ENCODE peak calls at places on chromosomes 2 and 18, in seven cellular contexts. Y is trophoblast cell, G is neuronal stem cell, U is H9, L is mesendoderm, C is mesenchymal stem cell, K is H1. M is an unnamed sample.

GRCh38 chr2:17232751-17233150 is 285.5 kb downstream of the RAD51AP2 start:
- DNase-seq in Y (no peak), G (no peak), U (no peak), L (no peak), C (peak), K (no peak), M (no peak)

GRCh38 chr2:37459095-37459981 is 114.9 kb downstream of the QPCT start:
- DNase-seq in Y (no peak), G (no peak), U (no peak), L (no peak), C (peak), K (no peak), M (peak)

GRCh38 chr2:133293544-133294270 is 274.6 kb downstream of the NCKAP5 start:
- DNase-seq in Y (no peak), G (no peak), U (no peak), L (no peak), C (peak), K (no peak), M (peak)

GRCh38 chr18:61587865-61588264 is 254.6 kb downstream of the CDH20 start:
- DNase-seq in Y (no peak), G (no peak), U (no peak), L (no peak), C (no peak), K (no peak), M (no peak)

GRCh38 chr18:65610939-65611338 is 139.9 kb upstream of the CDH7 start:
- DNase-seq in Y (no peak), G (peak), U (peak), L (peak), C (no peak), K (no peak), M (no peak)

GRCh38 chr18:24064701-24065100 is 50.1 kb downstream of the TTC39C start:
- DNase-seq in Y (no peak), G (no peak), U (no peak), L (no peak), C (no peak), K (no peak), M (no peak)

GRCh38 chr18:30954262-30954661 is 88.3 kb downstream of the DSC3 start:
- DNase-seq in Y (no peak), G (no peak), U (no peak), L (no peak), C (no peak), K (no peak), M (no peak)

GRCh38 chr2:12637754-12638153 is 79.0 kb upstream of the TRIB2 start:
- DNase-seq in Y (no peak), G (no peak), U (no peak), L (no peak), C (peak), K (no peak), M (peak)

GRCh38 chr2:627340-627709 is 49.9 kb downstream of the TMEM18 start:
- DNase-seq in Y (no peak), G (no peak), U (no peak), L (no peak), C (no peak), K (peak), M (no peak)

GRCh38 chr2:44358498-44358897 is 2.8 kb downstream of the PREPL start:
- DNase-seq in Y (no peak), G (no peak), U (no peak), L (peak), C (no peak), K (no peak), M (peak)

GRCh38 chr2:186059096-186059495 is 320.5 kb downstream of the FSIP2 start:
- DNase-seq in Y (no peak), G (no peak), U (no peak), L (no peak), C (peak), K (no peak), M (peak)

GRCh38 chr2:208235860-208236259 is 19.0 kb downstream of the IDH1 start:
- DNase-seq in Y (no peak), G (no peak), U (no peak), L (no peak), C (no peak), K (no peak), M (no peak)

GRCh38 chr2:10297950-10298349 is 4.8 kb upstream of the HPCAL1 start:
- DNase-seq in Y (peak), G (no peak), U (no peak), L (peak), C (peak), K (no peak), M (peak)

GRCh38 chr2:237733677-237734300 is 64.8 kb upstream of the RBM44 start:
- DNase-seq in Y (no peak), G (no peak), U (no peak), L (peak), C (peak), K (no peak), M (no peak)

GRCh38 chr2:174438146-174438886 is 42.8 kb downstream of the SCRN3 start:
- DNase-seq in Y (no peak), G (no peak), U (no peak), L (no peak), C (no peak), K (no peak), M (no peak)

GRCh38 chr2:231452799-231453508 is 11.3 kb downstream of the NCL start:
- DNase-seq in Y (peak), G (no peak), U (peak), L (peak), C (peak), K (peak), M (no peak)

GRCh38 chr2:239033801-239034560 is 186.1 kb downstream of the TWIST2 start:
- DNase-seq in Y (no peak), G (no peak), U (no peak), L (no peak), C (no peak), K (no peak), M (no peak)

GRCh38 chr2:143264851-143265250 is 135.6 kb downstream of the ARHGAP15 start:
- DNase-seq in Y (no peak), G (no peak), U (no peak), L (no peak), C (no peak), K (no peak), M (peak)

GRCh38 chr2:98346259-98347236 is at the start of gene CNGA3:
- DNase-seq in Y (no peak), G (peak), U (peak), L (peak), C (peak), K (peak), M (peak)

DNA sequence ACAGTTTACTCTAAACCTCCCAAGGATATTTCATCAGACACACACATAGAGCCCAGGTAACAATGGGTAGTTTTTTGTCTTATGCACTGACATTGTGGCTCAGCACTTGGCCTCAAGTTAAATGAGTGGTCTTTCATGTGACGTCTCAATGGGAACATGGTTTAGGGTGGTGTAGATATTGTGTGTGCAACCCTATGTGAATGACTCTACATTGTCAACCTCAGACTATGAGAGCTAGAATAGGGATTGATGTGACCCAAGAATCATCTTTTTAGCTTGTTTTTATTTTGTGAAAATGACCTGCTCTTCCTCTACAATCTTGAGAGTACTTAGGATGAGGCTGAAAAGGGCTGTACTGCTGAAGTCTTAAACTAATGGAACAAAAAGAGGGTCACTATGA is 86.2 kb downstream of the SCN1A start:
- DNase-seq in Y (no peak), G (no peak), U (no peak), L (no peak), C (no peak), K (no peak), M (no peak)
- H3K4ac ChIP-seq in Y (no peak), G (no peak), U (no peak), L (no peak), C (no peak), K (no peak), M (no peak)

GRCh38 chr2:149100739-149101699 is 62.5 kb downstream of the LYPD6B start:
- DNase-seq in Y (no peak), G (no peak), U (no peak), L (no peak), C (no peak), K (no peak), M (no peak)

GRCh38 chr2:149099298-149099697 is 60.8 kb downstream of the LYPD6B start:
- DNase-seq in Y (no peak), G (no peak), U (no peak), L (peak), C (no peak), K (no peak), M (no peak)

GRCh38 chr2:149104221-149104620 is 65.7 kb downstream of the LYPD6B start:
- DNase-seq in Y (no peak), G (no peak), U (no peak), L (no peak), C (no peak), K (no peak), M (no peak)

GRCh38 chr2:149098722-149099121 is 60.2 kb downstream of the LYPD6B start:
- DNase-seq in Y (no peak), G (no peak), U (no peak), L (no peak), C (peak), K (no peak), M (no peak)

DNA sequence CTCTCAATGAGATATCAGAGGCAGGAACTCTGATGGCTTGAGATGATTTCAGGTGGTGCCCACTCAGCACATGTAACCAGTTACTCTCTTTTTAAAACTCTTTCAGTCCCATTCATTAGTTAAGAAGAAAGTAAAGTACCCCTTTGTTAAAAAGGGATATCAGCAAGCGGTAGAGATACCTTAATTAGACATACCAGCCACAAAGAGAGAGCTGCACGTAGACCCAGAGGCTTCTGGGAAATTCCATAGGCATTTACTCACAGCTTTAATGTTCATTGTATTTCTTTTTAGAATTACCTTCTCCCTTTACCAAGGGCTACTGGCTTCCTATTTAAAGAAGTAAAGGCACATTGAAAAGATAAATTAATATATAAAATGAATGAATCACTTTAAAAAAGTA is 63.3 kb downstream of the LYPD6B start:
- DNase-seq in Y (no peak), G (no peak), U (no peak), L (peak), C (no peak), K (no peak), M (no peak)
- H3K4ac ChIP-seq in Y (no peak), G (no peak), U (no peak), L (no peak), C (no peak), K (no peak), M (no peak)

DNA sequence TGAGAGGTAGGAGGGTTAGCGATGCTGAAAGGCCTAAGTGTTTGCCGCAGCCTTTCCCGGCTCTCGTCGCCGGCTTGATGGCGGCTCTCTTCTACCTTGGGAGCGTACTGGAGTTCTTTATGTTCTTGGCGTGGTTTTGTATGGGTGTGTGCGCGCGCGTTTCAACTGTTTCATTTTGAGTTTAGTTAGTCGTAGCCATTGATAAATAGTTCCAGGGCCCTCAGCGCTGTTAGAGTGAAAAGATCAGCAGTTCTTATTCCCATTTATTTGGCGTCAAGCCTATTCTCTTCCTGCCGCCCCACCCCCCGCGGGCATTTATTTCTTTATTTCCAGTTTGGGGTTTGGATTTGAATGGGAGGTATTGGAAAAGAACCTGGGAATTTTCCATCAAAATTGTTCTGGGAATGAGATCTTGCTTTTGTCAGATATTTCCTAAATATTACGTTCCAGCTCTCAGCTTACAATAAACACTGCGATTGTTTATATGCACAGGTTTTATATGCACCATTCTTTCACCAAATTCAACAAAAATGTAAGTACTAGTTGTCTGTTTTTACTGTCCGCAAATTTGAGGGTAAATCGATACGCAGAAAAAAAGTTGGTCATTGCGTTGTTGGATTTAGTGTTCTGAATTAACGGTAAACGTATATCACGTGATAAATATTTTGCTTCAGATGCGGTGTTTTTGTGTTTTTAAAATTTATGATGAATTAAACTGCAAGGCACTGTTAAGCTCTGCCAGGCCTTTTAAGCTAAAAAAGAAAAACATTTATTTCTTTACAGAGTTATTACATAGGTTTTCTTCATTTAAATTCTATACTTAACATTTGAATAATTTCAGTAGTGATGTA is 963 bp downstream of the CCNT2 start:
- DNase-seq in Y (peak), G (no peak), U (no peak), L (peak), C (peak), K (no peak), M (peak)
- H3K4ac ChIP-seq in Y (peak), G (no peak), U (peak), L (peak), C (peak), K (no peak), M (peak)

GRCh38 chr2:126315840-126316239 is 340.1 kb upstream of the GYPC start:
- DNase-seq in Y (no peak), G (no peak), U (no peak), L (no peak), C (no peak), K (no peak), M (no peak)
- H3K4ac ChIP-seq in Y (no peak), G (no peak), U (no peak), L (no peak), C (no peak), K (no peak), M (no peak)

DNA sequence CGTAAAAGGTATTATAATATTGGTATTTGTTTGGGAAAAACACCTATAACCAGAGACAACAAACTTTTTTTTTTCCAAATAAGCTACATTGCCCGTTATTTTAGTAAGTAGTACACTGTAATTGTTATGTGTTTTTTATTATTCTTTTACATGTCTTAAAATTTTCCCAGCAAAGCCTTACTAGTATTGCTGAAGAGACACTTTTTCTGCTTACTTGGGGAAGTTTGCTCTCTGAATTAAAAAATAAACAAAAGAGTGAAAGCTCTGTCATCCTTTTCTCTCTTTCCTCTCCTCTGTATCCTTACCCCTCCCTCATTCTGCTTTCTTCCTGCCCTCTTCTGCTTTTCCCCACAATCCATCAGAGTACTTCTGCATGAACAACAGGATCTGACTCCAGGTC is 25.6 kb upstream of the LDLRAD4 start:
- DNase-seq in Y (no peak), G (no peak), U (no peak), L (no peak), C (no peak), K (no peak), M (no peak)
- H3K4ac ChIP-seq in Y (no peak), G (no peak), U (no peak), L (no peak), C (no peak), K (no peak), M (no peak)

GRCh38 chr2:21643180-21643579 is 519.4 kb downstream of the TDRD15 start:
- DNase-seq in Y (no peak), G (no peak), U (no peak), L (peak), C (peak), K (no peak), M (peak)
- H3K4ac ChIP-seq in Y (no peak), G (no peak), U (no peak), L (no peak), C (no peak), K (no peak), M (peak)

GRCh38 chr18:75618146-75618545 is 190.6 kb upstream of the SMIM21 start:
- DNase-seq in Y (no peak), G (no peak), U (no peak), L (no peak), C (no peak), K (no peak), M (no peak)

GRCh38 chr18:75607701-75608100 is 180.2 kb upstream of the SMIM21 start:
- DNase-seq in Y (no peak), G (no peak), U (no peak), L (no peak), C (no peak), K (no peak), M (no peak)

DNA sequence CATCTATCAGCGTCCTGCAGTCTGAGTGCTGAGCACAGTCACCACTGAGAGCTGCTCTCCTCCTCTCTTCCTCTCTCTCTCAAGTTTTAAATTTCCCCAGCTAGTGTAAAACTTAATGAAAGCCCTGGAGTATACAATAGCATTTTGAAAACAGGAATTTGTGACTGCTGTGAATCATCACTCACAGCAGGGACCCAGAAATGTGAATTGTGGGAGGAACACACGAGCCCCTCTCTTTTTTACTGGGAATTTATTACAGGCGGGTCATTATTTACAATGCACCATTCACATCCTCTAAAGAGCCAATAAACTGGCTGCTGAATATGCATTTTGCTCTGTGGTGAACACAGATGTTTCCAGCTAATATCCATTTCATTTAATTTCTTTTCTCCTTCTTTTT is 185.0 kb upstream of the SMIM21 start:
- DNase-seq in Y (no peak), G (no peak), U (no peak), L (peak), C (no peak), K (no peak), M (no peak)
- H3K4ac ChIP-seq in Y (no peak), G (no peak), U (no peak), L (no peak), C (no peak), K (no peak), M (no peak)

M was measured in IMR-90.